ENCODE peak calls at places on chromosomes 3 and 15, in four cellular contexts. S, J, T and U are unnamed samples.

GRCh38 chr3:65597952-65598413 is 440.7 kb downstream of the MAGI1 start:
- DNase-seq in S (no peak), J (peak), T (peak), U (no peak)

GRCh38 chr3:5238545-5238944 is 51.0 kb downstream of the EDEM1 start:
- DNase-seq in S (no peak), J (no peak), T (no peak), U (no peak)

GRCh38 chr3:186705882-186706780 is 11.0 kb upstream of the KNG1 start:
- DNase-seq in S (no peak), J (no peak), T (no peak), U (peak)

GRCh38 chr3:5231067-5231466 is 43.6 kb downstream of the EDEM1 start:
- DNase-seq in S (no peak), J (no peak), T (no peak), U (no peak)

GRCh38 chr15:79897701-79898113 is 893 bp upstream of the MTHFS start:
- DNase-seq in S (no peak), J (no peak), T (no peak), U (no peak)

GRCh38 chr3:103609472-103609871 is 1174.7 kb downstream of the ZPLD1 start:
- DNase-seq in S (no peak), J (no peak), T (no peak), U (no peak)

GRCh38 chr3:112327371-112327951 is 5.5 kb upstream of the CD200 start:
- DNase-seq in S (no peak), J (no peak), T (no peak), U (no peak)

GRCh38 chr3:168608926-168609325 is 513.2 kb upstream of the GOLIM4 start:
- DNase-seq in S (no peak), J (no peak), T (no peak), U (no peak)

GRCh38 chr15:37516628-37517027 is 416.3 kb upstream of the MEIS2 start:
- DNase-seq in S (no peak), J (no peak), T (no peak), U (no peak)

GRCh38 chr3:122902326-122902725 is 107.5 kb downstream of the SLC49A4 start:
- DNase-seq in S (no peak), J (no peak), T (no peak), U (no peak)

GRCh38 chr3:141370065-141370533 is 1.8 kb downstream of the ZBTB38 start:
- DNase-seq in S (peak), J (no peak), T (peak), U (peak)
- TF ChIP-seq CTCF in S (no peak), J (peak), T (peak), U (peak)

GRCh38 chr3:195855471-195856409 is 44.0 kb upstream of the MUC4 start:
- DNase-seq in S (no peak), J (no peak), T (no peak), U (no peak)
- TF ChIP-seq CTCF in S (no peak), J (no peak), T (peak), U (no peak)

DNA sequence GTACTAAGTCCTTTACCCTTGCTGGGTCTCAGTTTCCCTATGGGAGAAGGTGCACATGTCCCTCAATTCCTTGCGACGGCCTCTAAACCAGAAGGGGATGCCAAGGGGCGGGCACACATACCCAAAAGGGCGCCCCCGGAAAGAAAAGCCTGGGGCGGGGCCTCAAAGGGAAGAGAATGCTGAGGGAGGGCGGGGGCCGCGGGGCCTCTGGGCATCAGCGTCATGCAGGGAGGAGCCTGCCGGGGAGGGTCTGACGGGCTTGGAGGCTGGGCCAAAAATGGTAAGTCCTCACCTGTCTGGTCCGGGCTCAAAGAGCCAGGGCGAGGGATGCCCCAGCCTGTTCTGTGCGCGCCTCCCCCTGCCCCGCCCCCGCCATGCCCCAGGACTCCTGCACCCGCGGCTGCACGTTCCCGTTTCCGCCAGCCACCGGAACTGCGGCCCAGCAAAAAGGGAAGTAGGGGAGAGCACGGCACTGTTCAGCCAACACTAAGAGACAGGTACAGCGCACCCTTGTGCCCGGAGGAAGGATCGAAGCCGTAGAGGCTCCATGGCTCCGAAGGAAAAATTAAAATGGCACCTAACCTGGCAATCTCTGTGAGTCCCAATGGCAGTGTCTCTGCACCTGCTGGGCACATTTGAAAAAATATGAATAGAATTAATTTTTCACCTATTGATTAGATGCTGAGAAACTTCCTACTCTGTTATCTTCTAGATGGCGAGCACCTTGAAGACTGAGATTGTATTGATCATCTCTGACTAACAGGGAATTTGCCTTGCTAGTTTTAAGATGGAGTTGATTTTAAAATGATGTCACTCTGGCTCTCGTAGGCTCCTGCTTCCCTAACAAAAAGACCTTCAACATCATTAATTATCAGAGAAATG is at the start of gene DET1:
- DNase-seq in S (peak), J (peak), T (peak), U (peak)
- TF ChIP-seq CTCF in S (peak), J (peak), T (peak), U (peak)

GRCh38 chr15:65194826-65195541 is 9.8 kb upstream of the CLPX start:
- DNase-seq in S (no peak), J (no peak), T (no peak), U (no peak)
- TF ChIP-seq CTCF in S (no peak), J (no peak), T (peak), U (no peak)

GRCh38 chr3:184249412-184250166 is at the start of gene EEF1AKMT4:
- DNase-seq in S (peak), J (peak), T (peak), U (peak)
- TF ChIP-seq CTCF in S (peak), J (peak), T (peak), U (no peak)

GRCh38 chr15:52329150-52329549 is 33.5 kb upstream of the MYO5C start:
- DNase-seq in S (no peak), J (no peak), T (no peak), U (no peak)
- TF ChIP-seq CTCF in S (no peak), J (peak), T (no peak), U (no peak)

GRCh38 chr3:24683090-24683489 is 188.4 kb upstream of the THRB start:
- DNase-seq in S (no peak), J (no peak), T (no peak), U (no peak)

GRCh38 chr3:24686764-24687163 is 192.1 kb upstream of the THRB start:
- DNase-seq in S (no peak), J (no peak), T (no peak), U (no peak)

GRCh38 chr3:24684506-24685023 is 189.9 kb upstream of the THRB start:
- DNase-seq in S (no peak), J (no peak), T (peak), U (no peak)

GRCh38 chr3:24682141-24682547 is 187.5 kb upstream of the THRB start:
- DNase-seq in S (no peak), J (no peak), T (no peak), U (no peak)

GRCh38 chr3:24683511-24684384 is 189.1 kb upstream of the THRB start:
- DNase-seq in S (no peak), J (no peak), T (no peak), U (no peak)
- TF ChIP-seq CTCF in S (peak), J (peak), T (peak), U (no peak)

GRCh38 chr15:59647085-59647484 is 10.2 kb downstream of the GTF2A2 start:
- DNase-seq in S (no peak), J (no peak), T (no peak), U (no peak)

GRCh38 chr15:59644757-59645156 is 12.6 kb downstream of the GTF2A2 start:
- DNase-seq in S (no peak), J (no peak), T (no peak), U (no peak)

GRCh38 chr15:59646271-59646670 is 11.0 kb downstream of the GTF2A2 start:
- DNase-seq in S (no peak), J (no peak), T (no peak), U (no peak)

DNA sequence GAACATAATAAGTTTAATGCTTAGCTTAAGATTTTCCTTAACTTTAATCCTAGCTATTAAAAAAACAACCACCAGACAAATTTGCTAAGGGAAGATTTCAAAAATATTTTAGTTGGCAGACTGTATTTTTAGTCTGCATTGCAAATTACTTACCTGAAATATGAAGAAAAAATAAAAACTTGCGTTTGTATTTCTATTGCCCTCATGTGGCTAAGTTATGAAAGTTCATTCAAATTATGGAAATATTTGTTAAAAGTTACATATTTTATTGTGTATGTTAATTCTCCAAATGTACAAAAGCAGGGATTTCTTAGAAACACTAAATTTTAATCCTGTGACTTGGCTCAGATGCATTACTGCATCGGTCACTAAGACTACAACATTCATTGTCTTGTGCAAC is 15.0 kb downstream of the GTF2A2 start:
- DNase-seq in S (no peak), J (no peak), T (no peak), U (no peak)
- TF ChIP-seq CTCF in S (no peak), J (no peak), T (no peak), U (no peak)

GRCh38 chr3:47239929-47240328 is 42.7 kb downstream of the KIF9 start:
- DNase-seq in S (no peak), J (peak), T (no peak), U (no peak)
- TF ChIP-seq CTCF in S (no peak), J (no peak), T (no peak), U (no peak)